ENCODE peak calls at places on chromosomes 4 and X, in ten cellular contexts. One of them, this sample, is unnamed.

GRCh38 chr4:84855774-84856173 is 110.7 kb downstream of the WDFY3 start:
- DNase-seq in kidney glomerular epithelial cell: no peak
- DNase-seq in endothelial cell of umbilical vein: no peak
- DNase-seq in AG20443: peak; percentile 13
- DNase-seq in suprapubic skin: no peak
- DNase-seq in effector CD4-positive, alpha-beta T cell: no peak
- DNase-seq in globus pallidus: peak; percentile 87
- DNase-seq in NCI-H1417: peak; percentile 43
- DNase-seq in stimulated activated CD4-positive, alpha-beta T cell treated with anti-CD3 and anti-CD28 coated beads, TNF-alpha, amount 100 ng/mL, for 4 hours: no peak
- DNase-seq in M059J: no peak
- DNase-seq in this sample: no peak

GRCh38 chrX:111823703-111824102 is 52.3 kb upstream of the TRPC5OS start:
- DNase-seq in effector CD4-positive, alpha-beta T cell: no peak
- DNase-seq in globus pallidus: no peak
- DNase-seq in M059J: no peak
- DNase-seq in suprapubic skin: no peak
- DNase-seq in kidney glomerular epithelial cell: no peak
- DNase-seq in AG20443: no peak
- DNase-seq in stimulated activated CD4-positive, alpha-beta T cell treated with anti-CD3 and anti-CD28 coated beads, TNF-alpha, amount 100 ng/mL, for 4 hours: no peak
- DNase-seq in NCI-H1417: no peak
- DNase-seq in endothelial cell of umbilical vein: no peak
- DNase-seq in this sample: no peak

GRCh38 chr4:186537843-186538521 is 17.4 kb downstream of the MTNR1A start:
- DNase-seq in suprapubic skin: no peak
- DNase-seq in M059J: no peak
- DNase-seq in stimulated activated CD4-positive, alpha-beta T cell treated with anti-CD3 and anti-CD28 coated beads, TNF-alpha, amount 100 ng/mL, for 4 hours: no peak
- DNase-seq in AG20443: no peak
- DNase-seq in NCI-H1417: no peak
- DNase-seq in globus pallidus: no peak
- DNase-seq in kidney glomerular epithelial cell: no peak
- DNase-seq in effector CD4-positive, alpha-beta T cell: no peak
- DNase-seq in endothelial cell of umbilical vein: no peak
- DNase-seq in this sample: no peak

GRCh38 chr4:19739101-19739651 is 512.5 kb upstream of the SLIT2 start:
- DNase-seq in M059J: peak; percentile 94
- DNase-seq in globus pallidus: no peak
- DNase-seq in effector CD4-positive, alpha-beta T cell: no peak
- DNase-seq in AG20443: peak; percentile 53
- DNase-seq in kidney glomerular epithelial cell: peak; percentile 88
- DNase-seq in endothelial cell of umbilical vein: peak; percentile 96
- DNase-seq in stimulated activated CD4-positive, alpha-beta T cell treated with anti-CD3 and anti-CD28 coated beads, TNF-alpha, amount 100 ng/mL, for 4 hours: no peak
- DNase-seq in NCI-H1417: no peak
- DNase-seq in suprapubic skin: no peak
- DNase-seq in this sample: peak; percentile 47

GRCh38 chr4:84582988-84583870 is at the start of gene CDS1:
- DNase-seq in NCI-H1417: peak; percentile 66
- DNase-seq in kidney glomerular epithelial cell: peak; percentile 58
- DNase-seq in M059J: peak; percentile 25
- DNase-seq in suprapubic skin: peak; percentile 80
- DNase-seq in globus pallidus: no peak
- DNase-seq in stimulated activated CD4-positive, alpha-beta T cell treated with anti-CD3 and anti-CD28 coated beads, TNF-alpha, amount 100 ng/mL, for 4 hours: no peak
- DNase-seq in endothelial cell of umbilical vein: no peak
- DNase-seq in AG20443: peak; percentile 53
- DNase-seq in effector CD4-positive, alpha-beta T cell: peak; percentile 4
- DNase-seq in this sample: no peak

GRCh38 chr4:108060164-108060563 is 70.5 kb downstream of the HADH start:
- DNase-seq in NCI-H1417: no peak
- DNase-seq in AG20443: peak; percentile 44
- DNase-seq in stimulated activated CD4-positive, alpha-beta T cell treated with anti-CD3 and anti-CD28 coated beads, TNF-alpha, amount 100 ng/mL, for 4 hours: no peak
- DNase-seq in effector CD4-positive, alpha-beta T cell: no peak
- DNase-seq in endothelial cell of umbilical vein: no peak
- DNase-seq in globus pallidus: peak; percentile 33
- DNase-seq in kidney glomerular epithelial cell: peak; percentile 45
- DNase-seq in M059J: peak; percentile 45
- DNase-seq in suprapubic skin: no peak
- DNase-seq in this sample: peak; percentile 16

GRCh38 chr4:5753766-5754528 is 42.9 kb downstream of the EVC start:
- DNase-seq in endothelial cell of umbilical vein: peak; percentile 95
- DNase-seq in stimulated activated CD4-positive, alpha-beta T cell treated with anti-CD3 and anti-CD28 coated beads, TNF-alpha, amount 100 ng/mL, for 4 hours: no peak
- DNase-seq in kidney glomerular epithelial cell: peak; percentile 83
- DNase-seq in effector CD4-positive, alpha-beta T cell: no peak
- DNase-seq in NCI-H1417: no peak
- DNase-seq in suprapubic skin: no peak
- DNase-seq in AG20443: peak; percentile 46
- DNase-seq in M059J: peak; percentile 90
- DNase-seq in globus pallidus: no peak
- DNase-seq in this sample: peak; percentile 55

GRCh38 chr4:74754218-74754617 is 40.1 kb downstream of the BTC start:
- DNase-seq in stimulated activated CD4-positive, alpha-beta T cell treated with anti-CD3 and anti-CD28 coated beads, TNF-alpha, amount 100 ng/mL, for 4 hours: no peak
- DNase-seq in M059J: no peak
- DNase-seq in globus pallidus: no peak
- DNase-seq in endothelial cell of umbilical vein: no peak
- DNase-seq in NCI-H1417: no peak
- DNase-seq in effector CD4-positive, alpha-beta T cell: no peak
- DNase-seq in kidney glomerular epithelial cell: no peak
- DNase-seq in suprapubic skin: no peak
- DNase-seq in AG20443: no peak
- DNase-seq in this sample: no peak

GRCh38 chrX:120251471-120252011 is 929 bp downstream of the ZBTB33 start:
- DNase-seq in kidney glomerular epithelial cell: no peak
- DNase-seq in NCI-H1417: peak; percentile 73
- DNase-seq in globus pallidus: peak; percentile 31
- DNase-seq in effector CD4-positive, alpha-beta T cell: no peak
- DNase-seq in suprapubic skin: no peak
- DNase-seq in M059J: peak; percentile 50
- DNase-seq in AG20443: peak; percentile 43
- DNase-seq in endothelial cell of umbilical vein: peak; percentile 34
- DNase-seq in stimulated activated CD4-positive, alpha-beta T cell treated with anti-CD3 and anti-CD28 coated beads, TNF-alpha, amount 100 ng/mL, for 4 hours: no peak
- DNase-seq in this sample: no peak

GRCh38 chr4:73281396-73281795 is 22.8 kb upstream of the ANKRD17 start:
- DNase-seq in NCI-H1417: no peak
- DNase-seq in effector CD4-positive, alpha-beta T cell: no peak
- DNase-seq in AG20443: no peak
- DNase-seq in endothelial cell of umbilical vein: no peak
- DNase-seq in suprapubic skin: no peak
- DNase-seq in globus pallidus: peak; percentile 14
- DNase-seq in M059J: no peak
- DNase-seq in stimulated activated CD4-positive, alpha-beta T cell treated with anti-CD3 and anti-CD28 coated beads, TNF-alpha, amount 100 ng/mL, for 4 hours: no peak
- DNase-seq in kidney glomerular epithelial cell: no peak
- DNase-seq in this sample: no peak

GRCh38 chr4:113384600-113384999 is 335.1 kb downstream of the ANK2 start:
- DNase-seq in NCI-H1417: no peak
- DNase-seq in effector CD4-positive, alpha-beta T cell: no peak
- DNase-seq in endothelial cell of umbilical vein: peak; percentile 79
- DNase-seq in stimulated activated CD4-positive, alpha-beta T cell treated with anti-CD3 and anti-CD28 coated beads, TNF-alpha, amount 100 ng/mL, for 4 hours: no peak
- DNase-seq in globus pallidus: no peak
- DNase-seq in M059J: peak; percentile 78
- DNase-seq in AG20443: no peak
- DNase-seq in kidney glomerular epithelial cell: peak; percentile 70
- DNase-seq in suprapubic skin: no peak
- DNase-seq in this sample: no peak

GRCh38 chr4:37415845-37416369 is 171.4 kb downstream of the NWD2 start:
- DNase-seq in suprapubic skin: no peak
- DNase-seq in effector CD4-positive, alpha-beta T cell: no peak
- DNase-seq in endothelial cell of umbilical vein: no peak
- DNase-seq in globus pallidus: no peak
- DNase-seq in stimulated activated CD4-positive, alpha-beta T cell treated with anti-CD3 and anti-CD28 coated beads, TNF-alpha, amount 100 ng/mL, for 4 hours: no peak
- DNase-seq in NCI-H1417: no peak
- DNase-seq in M059J: no peak
- DNase-seq in kidney glomerular epithelial cell: no peak
- DNase-seq in AG20443: no peak
- DNase-seq in this sample: no peak

GRCh38 chr4:123398803-123399637 is 2.4 kb downstream of the SPRY1 start:
- DNase-seq in suprapubic skin: peak; percentile 84
- DNase-seq in endothelial cell of umbilical vein: peak; percentile 80
- DNase-seq in stimulated activated CD4-positive, alpha-beta T cell treated with anti-CD3 and anti-CD28 coated beads, TNF-alpha, amount 100 ng/mL, for 4 hours: no peak
- DNase-seq in M059J: peak; percentile 56
- DNase-seq in NCI-H1417: peak; percentile 42
- DNase-seq in effector CD4-positive, alpha-beta T cell: peak; percentile 32
- DNase-seq in AG20443: peak; percentile 55
- DNase-seq in kidney glomerular epithelial cell: peak; percentile 70
- DNase-seq in globus pallidus: peak; percentile 54
- DNase-seq in this sample: no peak

GRCh38 chrX:43716696-43717095 is 60.6 kb downstream of the MAOA start:
- DNase-seq in M059J: peak; percentile 40
- DNase-seq in NCI-H1417: no peak
- DNase-seq in globus pallidus: no peak
- DNase-seq in suprapubic skin: no peak
- DNase-seq in kidney glomerular epithelial cell: no peak
- DNase-seq in endothelial cell of umbilical vein: no peak
- DNase-seq in effector CD4-positive, alpha-beta T cell: no peak
- DNase-seq in stimulated activated CD4-positive, alpha-beta T cell treated with anti-CD3 and anti-CD28 coated beads, TNF-alpha, amount 100 ng/mL, for 4 hours: no peak
- DNase-seq in AG20443: no peak
- DNase-seq in this sample: no peak

GRCh38 chr4:16443504-16444088 is 217.3 kb upstream of the TAPT1 start:
- DNase-seq in AG20443: peak; percentile 57
- DNase-seq in endothelial cell of umbilical vein: peak; percentile 47
- DNase-seq in effector CD4-positive, alpha-beta T cell: no peak
- DNase-seq in kidney glomerular epithelial cell: peak; percentile 15
- DNase-seq in suprapubic skin: no peak
- DNase-seq in stimulated activated CD4-positive, alpha-beta T cell treated with anti-CD3 and anti-CD28 coated beads, TNF-alpha, amount 100 ng/mL, for 4 hours: no peak
- DNase-seq in M059J: peak; percentile 54
- DNase-seq in globus pallidus: peak; percentile 20
- DNase-seq in NCI-H1417: no peak
- DNase-seq in this sample: no peak

GRCh38 chr4:150739591-150739990 is 157.6 kb downstream of the MAB21L2 start:
- DNase-seq in effector CD4-positive, alpha-beta T cell: no peak
- DNase-seq in suprapubic skin: no peak
- DNase-seq in NCI-H1417: no peak
- DNase-seq in AG20443: no peak
- DNase-seq in stimulated activated CD4-positive, alpha-beta T cell treated with anti-CD3 and anti-CD28 coated beads, TNF-alpha, amount 100 ng/mL, for 4 hours: no peak
- DNase-seq in M059J: no peak
- DNase-seq in endothelial cell of umbilical vein: peak; percentile 52
- DNase-seq in kidney glomerular epithelial cell: no peak
- DNase-seq in globus pallidus: no peak
- DNase-seq in this sample: no peak

GRCh38 chrX:130758072-130758471 is 144.9 kb downstream of the ENOX2 start:
- DNase-seq in endothelial cell of umbilical vein: no peak
- DNase-seq in kidney glomerular epithelial cell: no peak
- DNase-seq in AG20443: no peak
- DNase-seq in suprapubic skin: no peak
- DNase-seq in M059J: no peak
- DNase-seq in globus pallidus: no peak
- DNase-seq in stimulated activated CD4-positive, alpha-beta T cell treated with anti-CD3 and anti-CD28 coated beads, TNF-alpha, amount 100 ng/mL, for 4 hours: no peak
- DNase-seq in effector CD4-positive, alpha-beta T cell: no peak
- DNase-seq in NCI-H1417: no peak
- DNase-seq in this sample: no peak

GRCh38 chr4:184306949-184307348 is 89.3 kb upstream of the ENPP6 start:
- DNase-seq in AG20443: peak; percentile 31
- DNase-seq in kidney glomerular epithelial cell: no peak
- DNase-seq in stimulated activated CD4-positive, alpha-beta T cell treated with anti-CD3 and anti-CD28 coated beads, TNF-alpha, amount 100 ng/mL, for 4 hours: no peak
- DNase-seq in NCI-H1417: no peak
- DNase-seq in effector CD4-positive, alpha-beta T cell: no peak
- DNase-seq in globus pallidus: no peak
- DNase-seq in endothelial cell of umbilical vein: no peak
- DNase-seq in suprapubic skin: no peak
- DNase-seq in M059J: peak; percentile 44
- DNase-seq in this sample: peak; percentile 3

GRCh38 chr4:149964001-149964400 is 114.2 kb upstream of the DCLK2 start:
- DNase-seq in kidney glomerular epithelial cell: no peak
- DNase-seq in NCI-H1417: no peak
- DNase-seq in suprapubic skin: no peak
- DNase-seq in effector CD4-positive, alpha-beta T cell: no peak
- DNase-seq in M059J: peak; percentile 18
- DNase-seq in globus pallidus: no peak
- DNase-seq in endothelial cell of umbilical vein: no peak
- DNase-seq in AG20443: no peak
- DNase-seq in stimulated activated CD4-positive, alpha-beta T cell treated with anti-CD3 and anti-CD28 coated beads, TNF-alpha, amount 100 ng/mL, for 4 hours: no peak
- DNase-seq in this sample: no peak

GRCh38 chr4:8019396-8020365 is 80.0 kb upstream of the AFAP1 start:
- DNase-seq in suprapubic skin: no peak
- DNase-seq in effector CD4-positive, alpha-beta T cell: no peak
- DNase-seq in endothelial cell of umbilical vein: no peak
- DNase-seq in globus pallidus: peak; percentile 84
- DNase-seq in M059J: no peak
- DNase-seq in AG20443: peak; percentile 66
- DNase-seq in kidney glomerular epithelial cell: no peak
- DNase-seq in NCI-H1417: no peak
- DNase-seq in stimulated activated CD4-positive, alpha-beta T cell treated with anti-CD3 and anti-CD28 coated beads, TNF-alpha, amount 100 ng/mL, for 4 hours: no peak
- DNase-seq in this sample: no peak

GRCh38 chr4:181601118-181601517 is 642.1 kb upstream of the TENM3 start:
- DNase-seq in NCI-H1417: no peak
- DNase-seq in globus pallidus: no peak
- DNase-seq in kidney glomerular epithelial cell: no peak
- DNase-seq in endothelial cell of umbilical vein: no peak
- DNase-seq in suprapubic skin: no peak
- DNase-seq in effector CD4-positive, alpha-beta T cell: no peak
- DNase-seq in stimulated activated CD4-positive, alpha-beta T cell treated with anti-CD3 and anti-CD28 coated beads, TNF-alpha, amount 100 ng/mL, for 4 hours: no peak
- DNase-seq in AG20443: no peak
- DNase-seq in M059J: peak; percentile 46
- DNase-seq in this sample: no peak

GRCh38 chr4:25051534-25051933 is 20.8 kb upstream of the LGI2 start:
- DNase-seq in endothelial cell of umbilical vein: no peak
- DNase-seq in AG20443: no peak
- DNase-seq in effector CD4-positive, alpha-beta T cell: no peak
- DNase-seq in stimulated activated CD4-positive, alpha-beta T cell treated with anti-CD3 and anti-CD28 coated beads, TNF-alpha, amount 100 ng/mL, for 4 hours: no peak
- DNase-seq in M059J: peak; percentile 70
- DNase-seq in NCI-H1417: no peak
- DNase-seq in kidney glomerular epithelial cell: no peak
- DNase-seq in globus pallidus: no peak
- DNase-seq in suprapubic skin: no peak
- DNase-seq in this sample: no peak

GRCh38 chrX:144601010-144601409 is 646.3 kb upstream of the SPANXN1 start:
- DNase-seq in suprapubic skin: no peak
- DNase-seq in kidney glomerular epithelial cell: no peak
- DNase-seq in endothelial cell of umbilical vein: no peak
- DNase-seq in M059J: no peak
- DNase-seq in stimulated activated CD4-positive, alpha-beta T cell treated with anti-CD3 and anti-CD28 coated beads, TNF-alpha, amount 100 ng/mL, for 4 hours: no peak
- DNase-seq in AG20443: no peak
- DNase-seq in effector CD4-positive, alpha-beta T cell: no peak
- DNase-seq in globus pallidus: no peak
- DNase-seq in NCI-H1417: no peak
- DNase-seq in this sample: no peak

GRCh38 chr4:36178489-36178888 is 65.8 kb downstream of the ARAP2 start:
- DNase-seq in suprapubic skin: no peak
- DNase-seq in M059J: no peak
- DNase-seq in endothelial cell of umbilical vein: no peak
- DNase-seq in NCI-H1417: no peak
- DNase-seq in globus pallidus: no peak
- DNase-seq in stimulated activated CD4-positive, alpha-beta T cell treated with anti-CD3 and anti-CD28 coated beads, TNF-alpha, amount 100 ng/mL, for 4 hours: no peak
- DNase-seq in AG20443: no peak
- DNase-seq in kidney glomerular epithelial cell: no peak
- DNase-seq in effector CD4-positive, alpha-beta T cell: no peak
- DNase-seq in this sample: no peak

GRCh38 chrX:137052641-137053235 is 18.9 kb upstream of the GPR101 start:
- DNase-seq in kidney glomerular epithelial cell: no peak
- DNase-seq in M059J: no peak
- DNase-seq in AG20443: peak; percentile 42
- DNase-seq in stimulated activated CD4-positive, alpha-beta T cell treated with anti-CD3 and anti-CD28 coated beads, TNF-alpha, amount 100 ng/mL, for 4 hours: no peak
- DNase-seq in endothelial cell of umbilical vein: no peak
- DNase-seq in effector CD4-positive, alpha-beta T cell: no peak
- DNase-seq in NCI-H1417: peak; percentile 79
- DNase-seq in globus pallidus: no peak
- DNase-seq in suprapubic skin: no peak
- DNase-seq in this sample: no peak

GRCh38 chr4:147822128-147822527 is 90.2 kb downstream of the ARHGAP10 start:
- DNase-seq in stimulated activated CD4-positive, alpha-beta T cell treated with anti-CD3 and anti-CD28 coated beads, TNF-alpha, amount 100 ng/mL, for 4 hours: no peak
- DNase-seq in AG20443: no peak
- DNase-seq in globus pallidus: no peak
- DNase-seq in suprapubic skin: peak; percentile 88
- DNase-seq in effector CD4-positive, alpha-beta T cell: no peak
- DNase-seq in M059J: no peak
- DNase-seq in endothelial cell of umbilical vein: peak; percentile 37
- DNase-seq in kidney glomerular epithelial cell: no peak
- DNase-seq in NCI-H1417: no peak
- DNase-seq in this sample: peak; percentile 56

GRCh38 chr4:70737409-70737808 is 15.6 kb downstream of the RUFY3 start:
- DNase-seq in globus pallidus: no peak
- DNase-seq in M059J: no peak
- DNase-seq in endothelial cell of umbilical vein: no peak
- DNase-seq in suprapubic skin: no peak
- DNase-seq in effector CD4-positive, alpha-beta T cell: no peak
- DNase-seq in NCI-H1417: no peak
- DNase-seq in kidney glomerular epithelial cell: no peak
- DNase-seq in stimulated activated CD4-positive, alpha-beta T cell treated with anti-CD3 and anti-CD28 coated beads, TNF-alpha, amount 100 ng/mL, for 4 hours: no peak
- DNase-seq in AG20443: no peak
- DNase-seq in this sample: no peak